ENCODE peak calls at places on chromosomes 3 and 15, in four cellular contexts. V is stomach, T is endothelial cell of umbilical vein, I is heart left ventricle. R is an unnamed sample.
A peak's percentile ranks its signal among the peaks of the same experiment; 100 is the strongest.

GRCh38 chr15:56835598-56836275 is 82.7 kb upstream of the TCF12 start:
- DNase-seq in V (no peak), T (no peak), I (peak; percentile 43), R (no peak)

GRCh38 chr15:57769266-57769665 is 62.8 kb downstream of the POLR2M start:
- DNase-seq in I (peak; percentile 89), T (peak; percentile 10), V (no peak), R (no peak)

GRCh38 chr3:158471639-158472294 is 99.2 kb upstream of the MLF1 start:
- DNase-seq in T (peak; percentile 94), I (no peak), V (no peak), R (no peak)

GRCh38 chr3:21938267-21938681 is 187.3 kb upstream of the ZNF385D start:
- DNase-seq in V (no peak), I (no peak), T (no peak), R (no peak)

GRCh38 chr3:123385072-123385471 is 63.8 kb downstream of the ADCY5 start:
- DNase-seq in V (no peak), T (no peak), I (peak; percentile 76), R (no peak)

GRCh38 chr15:90075420-90076289 is 26.6 kb downstream of the IDH2 start:
- DNase-seq in I (no peak), T (no peak), V (peak; percentile 71), R (peak; percentile 71)

GRCh38 chr3:69774029-69774428 is 34.8 kb downstream of the MITF start:
- DNase-seq in T (no peak), I (peak; percentile 78), V (peak; percentile 51), R (no peak)

GRCh38 chr15:84979651-84980050 is 2.0 kb upstream of the PDE8A start:
- DNase-seq in I (peak; percentile 45), T (no peak), V (no peak), R (no peak)

GRCh38 chr3:160697628-160698382 is 20.8 kb downstream of the ARL14 start:
- DNase-seq in I (no peak), V (no peak), T (peak; percentile 63), R (no peak)

GRCh38 chr3:31321620-31322019 is 211.1 kb upstream of the STT3B start:
- DNase-seq in T (peak; percentile 6), V (no peak), I (no peak), R (no peak)

DNA sequence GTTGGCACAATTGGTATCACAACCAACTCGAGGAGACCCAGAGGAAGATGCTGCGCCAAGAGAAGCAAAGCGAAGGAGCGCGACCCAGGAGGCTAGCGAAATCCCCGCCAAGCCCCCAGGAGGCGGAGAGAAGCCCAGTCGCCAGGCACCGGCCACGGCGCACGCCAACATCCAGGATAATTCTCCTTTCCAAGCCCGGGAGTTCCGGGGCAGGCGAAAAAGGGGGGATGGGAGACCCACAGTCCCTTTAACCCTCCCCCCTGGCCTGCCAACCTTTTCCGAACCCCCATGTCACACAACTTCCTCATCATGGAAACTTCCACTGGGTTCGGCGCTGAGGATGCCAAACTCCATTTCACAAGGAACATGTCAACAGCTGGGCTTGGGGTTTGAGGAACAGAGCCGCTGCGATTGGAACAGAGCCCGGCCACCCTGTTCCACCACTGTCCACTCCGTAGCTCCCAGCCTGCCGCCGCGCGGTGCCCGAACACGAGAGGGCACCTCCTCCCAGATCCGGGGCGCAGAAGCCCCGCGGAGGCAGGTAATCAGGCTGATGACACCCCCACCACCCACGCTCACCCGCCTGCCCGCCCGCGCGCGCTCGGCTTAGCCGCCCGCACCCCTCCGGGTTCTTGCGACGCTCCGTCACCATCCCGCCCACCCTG is 567 bp downstream of the THRB start:
- DNase-seq in I (peak; percentile 91), V (peak; percentile 80), T (peak; percentile 20), R (peak; percentile 70)
- TF ChIP-seq POLR2A in I (no peak), V (no peak), T (no peak), R (no peak)

DNA sequence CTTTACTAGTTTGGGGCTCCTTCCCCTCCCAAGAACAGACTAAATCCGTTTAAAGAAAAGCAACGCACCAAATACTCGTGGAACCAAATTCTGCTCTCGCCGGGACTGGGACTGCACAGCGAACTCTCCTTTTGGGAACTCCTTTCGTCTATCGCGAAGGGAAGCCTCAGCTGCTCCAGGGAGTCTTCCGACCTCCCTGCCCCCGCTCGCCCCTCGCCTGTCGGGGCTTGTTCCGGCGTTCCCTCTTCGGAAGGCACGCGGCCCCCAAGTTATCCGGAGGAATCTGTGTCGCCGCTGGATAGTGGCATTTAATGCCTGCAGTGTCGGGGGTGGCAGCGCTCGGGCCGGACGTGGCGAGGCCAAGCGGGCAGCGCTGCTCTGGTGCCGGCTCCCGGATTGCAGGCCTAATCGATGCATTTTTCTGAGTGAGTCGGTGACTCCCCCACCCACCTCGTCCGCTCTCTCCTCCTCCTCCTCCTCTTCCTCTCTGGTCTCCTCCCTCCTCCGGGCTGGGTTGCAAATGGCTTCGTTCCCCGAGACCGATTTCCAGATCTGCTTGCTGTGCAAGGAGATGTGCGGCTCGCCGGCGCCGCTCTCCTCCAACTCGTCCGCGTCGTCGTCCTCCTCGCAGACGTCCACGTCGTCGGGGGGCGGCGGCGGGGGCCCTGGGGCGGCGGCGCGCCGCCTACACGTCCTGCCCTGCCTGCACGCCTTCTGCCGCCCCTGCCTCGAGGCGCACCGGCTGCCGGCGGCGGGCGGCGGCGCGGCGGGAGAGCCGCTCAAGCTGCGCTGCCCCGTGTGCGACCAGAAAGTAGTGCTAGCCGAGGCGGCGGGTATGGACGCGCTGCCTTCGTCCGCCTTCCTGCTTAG is at the start of gene TRIM71:
- DNase-seq in I (no peak), V (no peak), T (no peak), R (no peak)
- H3K4me3 ChIP-seq in I (peak within 1 kb of the TSS; percentile 10), V (peak within 1 kb of the TSS; percentile 67), T (no peak within 1 kb of the TSS), R (peak within 1 kb of the TSS; percentile 5)

GRCh38 chr3:107221856-107222255 is 155.4 kb upstream of the CCDC54 start:
- DNase-seq in V (no peak), T (no peak), I (no peak), R (no peak)
- H3K4me1 ChIP-seq in V (no peaks in the 10 kb centered on the region), T (peaks cover 2% of the 10 kb centered on the region), I (peaks cover 1% of the 10 kb centered on the region), R (no peaks in the 10 kb centered on the region)

GRCh38 chr15:71069693-71070092 is 45.6 kb upstream of the THSD4 start:
- DNase-seq in V (no peak), T (no peak), I (no peak), R (no peak)
- TF ChIP-seq POLR2A in V (no peak), T (no peak), I (no peak), R (no peak)

GRCh38 chr3:11770105-11770476 is 76.6 kb downstream of the TAMM41 start:
- DNase-seq in I (no peak), T (no peak), V (no peak), R (no peak)
- H3K4me3 ChIP-seq in I (no peak overlapping the region), T (no peak overlapping the region), V (peak overlapping the region; percentile 2), R (no peak overlapping the region)

R was measured in Peyer's patch.